ENCODE peak calls at places on chromosome 15, in six cellular contexts. C is adrenal gland; O is neural progenitor cell; N is lower lobe of right lung; H is effector memory CD4-positive, alpha-beta T cell; D is tibial artery. Y is an unnamed sample.

GRCh38 chr15:60074181-60074885 is 70.2 kb downstream of the FOXB1 start:
- DNase-seq in H (no peak), C (no peak), N (no peak), O (no peak), D (no peak), Y (no peak)

GRCh38 chr15:38882226-38882625 is 317.6 kb upstream of the RASGRP1 start:
- DNase-seq in C (no peak), N (no peak), O (no peak), H (no peak), D (no peak), Y (no peak)

GRCh38 chr15:29750754-29751153 is 71.5 kb downstream of the TJP1 start:
- DNase-seq in N (no peak), D (no peak), H (no peak), C (no peak), O (no peak), Y (no peak)

GRCh38 chr15:39267685-39268084 is 313.2 kb upstream of the THBS1 start:
- DNase-seq in N (no peak), D (no peak), O (no peak), C (no peak), H (no peak), Y (no peak)

GRCh38 chr15:96300808-96301207 is 29.7 kb upstream of the NR2F2 start:
- DNase-seq in N (no peak), D (no peak), C (no peak), H (no peak), O (no peak), Y (no peak)

GRCh38 chr15:35944945-35945344 is 399.0 kb upstream of the DPH6 start:
- DNase-seq in H (no peak), C (no peak), D (no peak), O (peak), N (no peak), Y (no peak)

GRCh38 chr15:56980474-56980873 is 62.0 kb downstream of the TCF12 start:
- DNase-seq in D (no peak), C (no peak), H (no peak), O (no peak), N (no peak), Y (no peak)

GRCh38 chr15:56919708-56920637 is 1.5 kb downstream of the TCF12 start:
- DNase-seq in D (peak), N (peak), C (peak), H (no peak), O (peak), Y (peak)

GRCh38 chr15:62742409-62743171 is 300.0 kb upstream of the TPM1 start:
- DNase-seq in D (peak), O (peak), H (no peak), C (peak), N (no peak), Y (peak)

GRCh38 chr15:38588672-38589071 is 24.1 kb upstream of the RASGRP1 start:
- DNase-seq in H (no peak), N (no peak), D (no peak), O (no peak), C (no peak), Y (no peak)

GRCh38 chr15:29773816-29774215 is 48.5 kb downstream of the TJP1 start:
- DNase-seq in D (no peak), C (no peak), O (no peak), N (no peak), H (no peak), Y (no peak)

GRCh38 chr15:101439920-101440319 is 49.6 kb downstream of the PCSK6 start:
- DNase-seq in C (peak), D (no peak), H (no peak), N (no peak), O (no peak), Y (no peak)

GRCh38 chr15:51621155-51621554 is 1.4 kb downstream of the DMXL2 start:
- DNase-seq in C (no peak), H (no peak), N (no peak), D (no peak), O (no peak), Y (no peak)

GRCh38 chr15:85044251-85044853 is 62.7 kb downstream of the PDE8A start:
- DNase-seq in N (no peak), O (peak), D (no peak), C (peak), H (no peak), Y (no peak)

GRCh38 chr15:42344763-42345162 is 14.5 kb upstream of the CAPN3 start:
- DNase-seq in H (no peak), N (no peak), C (no peak), D (no peak), O (no peak), Y (no peak)

GRCh38 chr15:95946241-95946640 is 384.3 kb upstream of the NR2F2 start:
- DNase-seq in C (no peak), N (no peak), H (no peak), D (no peak), O (no peak), Y (no peak)

DNA sequence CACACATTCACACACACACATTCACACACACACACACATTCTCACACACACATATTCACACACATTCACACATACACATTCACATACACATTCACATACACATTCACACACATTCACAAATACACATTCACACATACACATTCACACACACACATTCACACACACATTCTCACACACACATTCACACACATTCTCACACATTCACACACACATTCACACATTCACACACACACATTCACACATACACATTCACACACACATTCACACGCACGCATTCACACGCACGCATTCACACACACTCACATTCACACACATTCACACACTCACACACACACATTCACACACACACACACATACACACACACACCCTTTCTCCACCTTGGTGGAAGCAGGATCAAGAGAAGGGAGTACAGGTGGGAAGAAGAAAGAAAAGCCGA is 5.7 kb upstream of the HAPLN3 start:
- DNase-seq in N (no peak), O (no peak), C (no peak), D (no peak), H (no peak), Y (no peak)
- H3K27ac ChIP-seq in N (no peak), O (no peak), C (no peak), D (peak), H (no peak), Y (peak)

GRCh38 chr15:90957791-90958190 is 3.1 kb downstream of the RCCD1 start:
- DNase-seq in C (no peak), D (no peak), O (no peak), H (no peak), N (no peak), Y (no peak)

GRCh38 chr15:90959028-90959595 is 4.4 kb downstream of the RCCD1 start:
- DNase-seq in H (no peak), C (no peak), O (no peak), D (no peak), N (no peak), Y (no peak)

GRCh38 chr15:90956551-90957104 is 1.9 kb downstream of the RCCD1 start:
- DNase-seq in D (peak), C (peak), O (peak), H (peak), N (peak), Y (peak)

GRCh38 chr15:90955911-90956310 is 1.2 kb downstream of the RCCD1 start:
- DNase-seq in D (no peak), H (no peak), N (no peak), O (no peak), C (no peak), Y (no peak)

GRCh38 chr15:90957105-90957790 is 2.6 kb downstream of the RCCD1 start:
- DNase-seq in D (no peak), H (no peak), N (no peak), C (no peak), O (peak), Y (no peak)
- H3K4me3 ChIP-seq in D (peak), H (no peak), N (peak), C (peak), O (peak), Y (peak)

DNA sequence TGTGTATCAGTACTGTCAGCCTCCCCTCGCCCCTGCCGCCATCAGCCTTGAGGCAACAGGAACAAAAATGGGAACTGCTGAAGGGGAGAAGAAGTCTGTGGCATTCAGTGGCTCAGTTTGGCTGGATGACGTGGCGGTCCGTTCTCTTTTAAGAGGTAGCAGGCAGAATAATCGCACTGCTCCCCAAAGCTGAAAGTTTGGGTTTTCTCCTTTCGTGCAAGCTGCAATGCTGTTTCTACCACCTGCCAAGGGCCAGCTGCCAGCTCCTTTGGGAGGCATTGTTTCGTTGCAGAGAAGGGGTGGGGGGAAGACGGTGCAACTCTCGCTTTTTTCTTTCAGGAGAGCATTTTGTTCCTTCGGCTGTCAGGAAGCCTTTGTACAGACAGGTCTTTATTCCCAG is 369.6 kb upstream of the RORA start:
- DNase-seq in H (no peak), D (no peak), O (peak), C (no peak), N (no peak), Y (no peak)
- H3K27ac ChIP-seq in H (no peak), D (no peak), O (no peak), C (no peak), N (no peak), Y (no peak)

DNA sequence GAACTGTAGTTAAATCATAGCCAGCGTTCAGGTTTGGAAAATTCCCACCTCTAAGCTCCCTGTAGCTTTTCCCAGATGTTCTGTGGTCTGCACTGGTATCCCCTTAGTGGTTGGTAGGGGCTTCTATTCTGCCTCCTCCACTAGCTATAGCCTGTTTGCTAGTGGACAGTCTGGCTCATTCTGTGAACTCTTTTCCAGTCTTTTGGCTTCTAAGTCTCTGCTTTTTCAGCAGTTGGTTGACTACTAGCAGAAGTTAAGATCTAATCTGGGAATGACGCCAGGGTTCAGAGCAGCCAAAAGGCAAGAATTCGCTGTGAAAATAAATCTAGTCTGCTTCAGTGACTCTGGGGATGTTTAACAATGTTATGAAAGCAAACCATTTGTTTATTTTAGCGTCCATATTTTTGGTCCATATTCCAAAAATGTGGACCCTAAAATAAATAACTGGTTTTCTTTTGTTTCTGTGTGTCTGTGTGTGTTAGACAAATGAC is 73.7 kb upstream of the WDR72 start:
- DNase-seq in N (no peak), O (no peak), H (no peak), C (peak), D (peak), Y (peak)
- H3K4me3 ChIP-seq in N (no peak), O (no peak), H (no peak), C (no peak), D (no peak), Y (no peak)

GRCh38 chr15:66922608-66923007 is 142.8 kb upstream of the SMAD3 start:
- DNase-seq in C (no peak), N (no peak), O (no peak), H (no peak), D (peak), Y (no peak)

GRCh38 chr15:66917904-66918448 is 147.4 kb upstream of the SMAD3 start:
- DNase-seq in N (no peak), H (no peak), D (no peak), C (no peak), O (no peak), Y (no peak)

GRCh38 chr15:66921319-66921718 is 144.1 kb upstream of the SMAD3 start:
- DNase-seq in H (no peak), N (no peak), D (peak), C (no peak), O (no peak), Y (no peak)

GRCh38 chr15:66923438-66923881 is 141.9 kb upstream of the SMAD3 start:
- DNase-seq in D (peak), N (no peak), O (peak), H (no peak), C (no peak), Y (no peak)

GRCh38 chr15:66919421-66919820 is 146.0 kb upstream of the SMAD3 start:
- DNase-seq in O (no peak), D (peak), C (no peak), H (no peak), N (no peak), Y (no peak)
- H3K27ac ChIP-seq in O (no peak), D (no peak), C (no peak), H (no peak), N (no peak), Y (peak)

GRCh38 chr15:81315452-81316203 is 8.3 kb downstream of the STARD5 start:
- DNase-seq in N (no peak), O (no peak), H (peak), D (peak), C (no peak), Y (no peak)

GRCh38 chr15:81316267-81316666 is 7.7 kb downstream of the STARD5 start:
- DNase-seq in D (no peak), O (no peak), N (no peak), H (no peak), C (no peak), Y (no peak)

GRCh38 chr15:81313686-81314085 is 10.3 kb downstream of the STARD5 start:
- DNase-seq in C (no peak), H (no peak), O (no peak), N (no peak), D (no peak), Y (no peak)

GRCh38 chr15:81312790-81313543 is 11.0 kb downstream of the STARD5 start:
- DNase-seq in D (peak), H (no peak), C (peak), O (no peak), N (peak), Y (peak)

GRCh38 chr15:81314378-81314777 is 9.6 kb downstream of the STARD5 start:
- DNase-seq in N (no peak), D (no peak), O (no peak), C (no peak), H (no peak), Y (no peak)
- H3K4me3 ChIP-seq in N (no peak), D (no peak), O (no peak), C (no peak), H (no peak), Y (no peak)

DNA sequence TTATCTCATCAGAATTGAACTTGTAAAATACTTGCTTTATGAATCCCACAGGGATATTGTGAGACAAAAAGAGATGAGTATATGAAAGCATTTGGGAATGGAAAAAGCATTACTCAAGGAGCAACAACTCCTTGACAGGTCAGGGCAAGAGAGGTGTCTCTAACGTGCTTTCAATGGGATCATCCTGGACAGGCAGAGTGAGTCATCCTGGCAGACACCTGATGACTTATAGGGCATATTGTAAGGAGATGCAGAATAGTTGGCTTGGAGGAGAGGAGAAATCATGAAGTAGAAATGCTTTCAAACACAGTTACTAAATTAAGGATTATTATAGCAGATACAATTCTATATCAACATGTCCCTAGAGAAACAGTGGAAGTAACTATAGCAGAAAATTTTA is 71.9 kb upstream of the THSD4 start:
- DNase-seq in H (no peak), D (no peak), N (no peak), O (no peak), C (no peak), Y (no peak)
- H3K27ac ChIP-seq in H (no peak), D (no peak), N (no peak), O (no peak), C (no peak), Y (no peak)

GRCh38 chr15:79412429-79412828 is 19.7 kb upstream of the MINAR1 start:
- DNase-seq in D (no peak), C (no peak), H (no peak), N (no peak), O (no peak), Y (no peak)

GRCh38 chr15:79403501-79403900 is 28.6 kb upstream of the MINAR1 start:
- DNase-seq in N (no peak), H (no peak), O (no peak), D (no peak), C (no peak), Y (no peak)

GRCh38 chr15:79412010-79412409 is 20.1 kb upstream of the MINAR1 start:
- DNase-seq in C (no peak), O (no peak), D (no peak), H (no peak), N (no peak), Y (no peak)

GRCh38 chr15:79406191-79406590 is 25.9 kb upstream of the MINAR1 start:
- DNase-seq in C (no peak), H (no peak), N (no peak), D (no peak), O (no peak), Y (no peak)

DNA sequence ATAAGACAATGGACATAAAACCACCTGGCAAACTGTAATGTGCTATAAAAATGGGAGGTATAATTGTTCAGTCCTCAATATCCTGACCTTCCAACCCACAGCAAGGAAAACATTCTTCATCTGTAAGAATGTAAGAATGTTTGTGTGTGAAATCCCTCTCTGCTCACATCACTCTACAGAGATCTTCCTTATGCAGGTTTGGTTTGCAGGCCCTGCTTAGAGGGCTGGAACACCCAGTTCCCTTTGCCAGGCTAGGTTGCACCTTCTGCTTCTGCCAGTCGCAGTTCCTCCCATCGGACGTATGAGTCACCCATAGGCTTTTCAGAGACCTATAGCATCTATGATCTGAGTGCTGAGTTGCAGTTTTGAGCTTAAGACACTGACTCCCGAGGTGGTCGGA is 24.1 kb upstream of the MINAR1 start:
- DNase-seq in C (no peak), O (no peak), D (no peak), N (no peak), H (no peak), Y (no peak)
- H3K4me3 ChIP-seq in C (no peak), O (no peak), D (no peak), N (no peak), H (no peak), Y (no peak)

Y was measured in left ventricle myocardium inferior.